ENCODE peak calls at places on chromosomes 16 and 17, in nine cellular contexts. P is heart left ventricle; E is CD8-positive, alpha-beta T cell; J is tibial artery; K is adrenal gland; Y is left lung; W is psoas muscle; B is upper lobe of left lung; T is Caco-2. M is an unnamed sample. For H3K27me3, the result is how much of the 10 kb centered on the place peaks cover.

GRCh38 chr17:44854201-44854600 is 6.5 kb downstream of the HIGD1B start:
- DNase-seq in P (no peak), E (no peak), J (no peak), K (no peak), Y (no peak), W (no peak), B (no peak), T (no peak), M (no peak)

GRCh38 chr17:55577011-55577586 is 65.8 kb upstream of the SMIM36 start:
- DNase-seq in P (peak), E (no peak), J (peak), K (peak), Y (peak), W (no peak), B (peak), T (no peak), M (no peak)

GRCh38 chr16:11177578-11178130 is 78.3 kb downstream of the SOCS1 start:
- DNase-seq in P (no peak), E (no peak), J (no peak), K (no peak), Y (peak), W (no peak), B (no peak), T (no peak), M (no peak)

GRCh38 chr16:27779719-27780161 is 229.8 kb downstream of the KATNIP start:
- DNase-seq in P (no peak), E (no peak), J (peak), K (peak), Y (no peak), W (no peak), B (peak), T (peak), M (no peak)

GRCh38 chr17:80720624-80721577 is 176.3 kb downstream of the RPTOR start:
- DNase-seq in P (no peak), E (peak), J (no peak), K (no peak), Y (peak), W (no peak), B (no peak), T (no peak), M (no peak)

GRCh38 chr17:19937522-19937921 is 40.1 kb downstream of the AKAP10 start:
- DNase-seq in P (no peak), E (no peak), J (no peak), K (no peak), Y (no peak), W (no peak), B (no peak), T (no peak), M (no peak)

GRCh38 chr17:37064166-37064565 is 115.4 kb downstream of the AATF start:
- DNase-seq in P (no peak), E (no peak), J (no peak), K (no peak), Y (no peak), W (no peak), B (no peak), T (peak), M (no peak)

GRCh38 chr17:78933959-78934568 is 8.9 kb upstream of the TIMP2 start:
- DNase-seq in P (peak), E (no peak), J (peak), K (peak), Y (peak), W (peak), B (peak), T (no peak), M (peak)

GRCh38 chr16:69396187-69397061 is 10.6 kb upstream of the TERF2 start:
- DNase-seq in P (no peak), E (peak), J (peak), K (peak), Y (no peak), W (no peak), B (peak), T (peak), M (no peak)

GRCh38 chr16:11386791-11387546 is 41.7 kb downstream of the RMI2 start:
- DNase-seq in P (peak), E (no peak), J (peak), K (no peak), Y (peak), W (peak), B (no peak), T (no peak), M (no peak)

GRCh38 chr16:58127634-58128033 is 1.5 kb downstream of the CFAP20 start:
- DNase-seq in P (no peak), E (no peak), J (no peak), K (no peak), Y (no peak), W (no peak), B (no peak), T (no peak), M (no peak)

GRCh38 chr17:59329558-59330313 is 1.7 kb upstream of the YPEL2 start:
- DNase-seq in P (no peak), E (peak), J (peak), K (peak), Y (no peak), W (peak), B (peak), T (peak), M (no peak)

GRCh38 chr16:35102780-35103403 is 1643.5 kb downstream of the TP53TG3F start:
- DNase-seq in P (no peak), E (no peak), J (no peak), K (no peak), Y (no peak), W (no peak), B (no peak), T (no peak), M (no peak)

GRCh38 chr16:57999971-58000705 is at the start of gene ZNF319:
- DNase-seq in P (no peak), E (peak), J (no peak), K (no peak), Y (peak), W (peak), B (no peak), T (no peak), M (no peak)

GRCh38 chr17:57490446-57490845 is 234.1 kb downstream of the MSI2 start:
- DNase-seq in P (no peak), E (no peak), J (no peak), K (no peak), Y (no peak), W (no peak), B (no peak), T (no peak), M (no peak)

GRCh38 chr16:12411521-12411920 is 392.2 kb downstream of the CPPED1 start:
- DNase-seq in P (no peak), E (no peak), J (no peak), K (no peak), Y (no peak), W (no peak), B (no peak), T (no peak), M (no peak)

GRCh38 chr17:4014148-4014927 is 50.1 kb upstream of the ATP2A3 start:
- DNase-seq in P (no peak), E (no peak), J (no peak), K (no peak), Y (peak), W (no peak), B (no peak), T (peak), M (no peak)

GRCh38 chr16:84132527-84133285 is 12.3 kb downstream of the HSDL1 start:
- DNase-seq in P (no peak), E (no peak), J (no peak), K (no peak), Y (no peak), W (no peak), B (no peak), T (no peak), M (no peak)

GRCh38 chr17:10814083-10814482 is 10.2 kb upstream of the TMEM238L start:
- DNase-seq in P (no peak), E (no peak), J (no peak), K (no peak), Y (no peak), W (no peak), B (no peak), T (no peak), M (no peak)

GRCh38 chr17:75615301-75615700 is 17.9 kb upstream of the SMIM5 start:
- DNase-seq in P (peak), E (no peak), J (no peak), K (no peak), Y (no peak), W (no peak), B (no peak), T (no peak), M (no peak)

GRCh38 chr17:75616521-75617122 is 16.6 kb upstream of the SMIM5 start:
- DNase-seq in P (peak), E (no peak), J (no peak), K (no peak), Y (no peak), W (no peak), B (no peak), T (no peak), M (no peak)

GRCh38 chr17:75612906-75613626 is 20.2 kb upstream of the SMIM5 start:
- DNase-seq in P (peak), E (no peak), J (no peak), K (no peak), Y (no peak), W (no peak), B (no peak), T (no peak), M (no peak)

GRCh38 chr17:75614006-75614405 is 19.2 kb upstream of the SMIM5 start:
- DNase-seq in P (peak), E (no peak), J (no peak), K (no peak), Y (no peak), W (no peak), B (no peak), T (no peak), M (no peak)

DNA sequence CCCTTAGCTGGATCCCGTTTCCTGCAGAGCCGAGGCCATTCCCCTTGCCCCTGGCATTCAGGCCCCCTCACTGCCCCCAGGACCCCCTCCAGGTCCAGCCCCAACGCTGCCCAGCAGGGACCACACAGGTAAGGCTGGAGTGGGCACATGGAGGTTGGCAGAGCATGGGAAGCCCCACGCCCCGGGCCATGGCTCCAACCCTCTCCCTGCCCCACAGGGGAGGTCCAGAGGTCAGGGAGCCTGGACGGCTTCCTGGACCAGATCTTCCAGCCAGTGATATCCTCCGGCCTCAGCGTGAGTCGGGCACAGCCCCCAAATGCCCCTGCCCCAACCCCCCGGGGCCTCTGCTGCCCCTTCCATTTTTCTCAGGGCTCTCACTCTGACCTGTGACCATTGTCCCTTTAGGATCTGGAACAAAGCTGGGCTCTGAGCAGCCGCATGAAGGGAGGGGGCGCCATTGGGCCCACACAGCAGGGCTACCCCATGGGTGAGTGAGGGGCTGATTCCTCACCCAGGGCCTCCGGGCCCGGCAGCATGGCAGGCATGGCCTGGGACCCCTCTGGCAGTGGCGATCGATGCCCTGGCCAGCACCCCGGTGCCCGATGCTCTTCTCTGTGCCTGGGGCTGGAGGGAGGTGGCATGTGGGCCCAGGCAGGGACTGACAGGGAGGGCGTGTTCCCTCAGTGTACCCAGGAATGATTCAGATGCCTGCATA is 18.5 kb upstream of the SMIM5 start:
- DNase-seq in P (peak), E (no peak), J (no peak), K (no peak), Y (no peak), W (no peak), B (no peak), T (no peak), M (no peak)
- TF ChIP-seq CTCF in P (no peak), E (no peak), J (no peak), K (no peak), Y (no peak), W (no peak), B (no peak), T (no peak), M (no peak)

GRCh38 chr16:85463228-85463611 is 149.9 kb upstream of the GSE1 start:
- DNase-seq in P (no peak), E (no peak), J (no peak), K (no peak), Y (peak), W (no peak), B (no peak), T (no peak), M (no peak)
- H3K27me3 ChIP-seq in P (under half), E (under half), J (under half), K (under half), Y (under half), W (under half), B (under half), T (under half), M (under half)

DNA sequence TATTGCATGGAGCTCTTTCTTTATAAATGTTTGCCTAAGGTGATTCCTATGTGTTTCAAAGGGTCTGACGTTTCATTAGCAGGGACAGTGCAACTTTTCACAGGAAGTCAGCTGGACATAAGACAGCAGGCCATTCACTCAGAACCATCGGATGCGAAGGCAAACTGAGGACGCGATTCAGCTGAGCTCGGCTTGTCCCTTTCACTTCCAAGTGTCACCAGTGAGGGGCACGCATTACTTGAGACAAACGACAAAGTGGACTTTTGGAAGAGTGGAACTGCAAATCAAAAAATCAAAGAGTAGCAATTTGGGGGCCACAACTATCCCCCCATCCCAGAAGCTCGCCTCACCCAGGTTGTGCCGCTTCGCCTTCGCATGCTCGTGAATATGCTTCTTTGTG is 14.6 kb downstream of the USP22 start:
- DNase-seq in P (no peak), E (no peak), J (no peak), K (no peak), Y (no peak), W (no peak), B (no peak), T (no peak), M (no peak)
- H3K4me3 ChIP-seq in P (no peak), E (no peak), J (no peak), K (no peak), Y (no peak), W (no peak), B (no peak), T (no peak), M (no peak)

GRCh38 chr16:88811600-88811849 is 203 bp downstream of the APRT start:
- DNase-seq in P (no peak), E (no peak), J (no peak), K (no peak), Y (no peak), W (no peak), B (no peak), T (no peak), M (no peak)

GRCh38 chr16:88811850-88812736 is at the start of gene APRT:
- DNase-seq in P (peak), E (peak), J (peak), K (peak), Y (peak), W (peak), B (peak), T (peak), M (peak)

GRCh38 chr16:88810166-88810867 is 1.4 kb downstream of the APRT start:
- DNase-seq in P (no peak), E (no peak), J (no peak), K (no peak), Y (peak), W (peak), B (no peak), T (peak), M (no peak)

GRCh38 chr16:88809676-88810165 is 2.0 kb downstream of the APRT start:
- DNase-seq in P (no peak), E (no peak), J (no peak), K (no peak), Y (no peak), W (peak), B (no peak), T (peak), M (no peak)

DNA sequence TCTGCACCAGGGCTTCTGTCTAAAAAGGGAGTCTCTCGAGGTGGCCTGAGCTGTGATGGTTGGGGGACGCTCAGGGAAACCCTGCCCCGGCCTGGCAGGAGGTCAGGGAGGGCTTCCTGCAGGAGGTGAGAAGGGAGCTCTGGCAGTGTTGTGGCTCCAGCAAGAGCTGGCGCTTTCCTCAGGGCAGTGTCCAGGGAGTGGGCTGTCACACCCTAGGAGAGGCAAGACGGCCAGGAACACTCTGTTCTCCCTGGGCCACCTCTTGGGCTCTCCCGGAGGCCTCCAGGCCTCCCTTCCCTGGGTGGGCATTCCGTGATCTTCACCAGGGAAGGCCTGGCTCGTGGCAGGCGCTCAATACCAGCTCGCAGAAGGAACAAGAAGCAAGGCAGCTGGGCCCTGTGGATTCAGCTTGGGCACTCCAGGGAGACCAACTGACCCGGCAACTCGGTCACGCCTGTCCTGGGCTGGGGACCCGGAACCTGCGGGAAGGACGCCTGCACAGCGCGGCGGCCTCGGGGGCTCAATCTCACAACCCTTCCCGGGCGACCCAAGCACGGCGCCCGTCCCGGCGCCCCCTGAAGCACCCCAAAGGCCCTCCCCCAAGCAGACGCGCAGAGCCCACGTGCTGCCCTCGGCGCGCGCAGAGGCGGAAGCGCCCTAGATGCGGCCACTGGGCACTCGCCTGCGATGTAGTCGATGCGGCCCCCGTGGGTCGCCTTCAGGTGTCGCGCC is 694 bp downstream of the APRT start:
- DNase-seq in P (peak), E (peak), J (peak), K (peak), Y (peak), W (peak), B (peak), T (peak), M (no peak)
- TF ChIP-seq CTCF in P (no peak), E (no peak), J (no peak), K (no peak), Y (no peak), W (no peak), B (no peak), T (no peak), M (no peak)

GRCh38 chr17:48997103-48997826 is at the start of gene IGF2BP1:
- DNase-seq in P (no peak), E (no peak), J (no peak), K (no peak), Y (no peak), W (no peak), B (no peak), T (peak), M (no peak)
- H3K27me3 ChIP-seq in P (half or more), E (half or more), J (half or more), K (half or more), Y (half or more), W (half or more), B (under half), T (under half), M (under half)

GRCh38 chr17:879546-879945 is 97.4 kb downstream of the MRM3 start:
- DNase-seq in P (peak), E (peak), J (peak), K (peak), Y (peak), W (peak), B (peak), T (peak), M (no peak)
- H3K4me3 ChIP-seq in P (no peak), E (no peak), J (no peak), K (no peak), Y (no peak), W (no peak), B (no peak), T (no peak), M (no peak)

GRCh38 chr17:7887038-7887481 is 1.5 kb upstream of the CHD3 start:
- DNase-seq in P (no peak), E (no peak), J (no peak), K (no peak), Y (no peak), W (no peak), B (no peak), T (no peak), M (no peak)

GRCh38 chr17:7886227-7887037 is 2.2 kb upstream of the CHD3 start:
- DNase-seq in P (no peak), E (peak), J (peak), K (peak), Y (no peak), W (no peak), B (peak), T (no peak), M (no peak)

GRCh38 chr17:7888184-7888920 is at the start of gene CHD3:
- DNase-seq in P (no peak), E (peak), J (no peak), K (no peak), Y (no peak), W (no peak), B (peak), T (peak), M (no peak)

GRCh38 chr17:7887482-7888183 is 956 bp upstream of the CHD3 start:
- DNase-seq in P (peak), E (peak), J (peak), K (peak), Y (peak), W (peak), B (peak), T (peak), M (no peak)

GRCh38 chr17:7889166-7889584 is 586 bp downstream of the CHD3 start:
- DNase-seq in P (peak), E (peak), J (peak), K (peak), Y (peak), W (peak), B (peak), T (no peak), M (peak)
- TF ChIP-seq CTCF in P (peak), E (no peak), J (peak), K (peak), Y (peak), W (peak), B (peak), T (no peak), M (peak)